ENCODE peak calls at places on chromosomes 5 and 9, in ten cellular contexts. One of them, this sample, is unnamed.

GRCh38 chr5:140338918-140339317 is 7.5 kb downstream of the HBEGF start:
- DNase-seq in fibroblast of the aortic adventitia: no peak
- DNase-seq in activated T-helper 1 cell treated with anti-CD3 and anti-CD28 coated beads, Interleukin-2, amount 50 U/mL, for 16 hours: no peak
- DNase-seq in mesendoderm: no peak
- DNase-seq in WTC11: no peak
- DNase-seq in stromal cell of bone marrow: no peak
- DNase-seq in stimulated activated CD8-positive, alpha-beta memory T cell treated with anti-CD3 and anti-CD28 coated beads, Interleukin-4, amount 100 ng/mL, for 24 hours: no peak
- DNase-seq in pulmonary artery endothelial cell: no peak
- DNase-seq in ovary: no peak
- DNase-seq in activated CD4-positive, alpha-beta T cell treated with anti-CD3 and anti-CD28 coated beads for 48 hours: no peak
- DNase-seq in this sample: no peak

GRCh38 chr9:93098236-93098946 is 2.4 kb downstream of the CARD19 start:
- DNase-seq in activated CD4-positive, alpha-beta T cell treated with anti-CD3 and anti-CD28 coated beads for 48 hours: peak; percentile 75
- DNase-seq in pulmonary artery endothelial cell: peak; percentile 94
- DNase-seq in mesendoderm: no peak
- DNase-seq in WTC11: no peak
- DNase-seq in fibroblast of the aortic adventitia: peak; percentile 98
- DNase-seq in stimulated activated CD8-positive, alpha-beta memory T cell treated with anti-CD3 and anti-CD28 coated beads, Interleukin-4, amount 100 ng/mL, for 24 hours: peak; percentile 57
- DNase-seq in stromal cell of bone marrow: peak; percentile 95
- DNase-seq in activated T-helper 1 cell treated with anti-CD3 and anti-CD28 coated beads, Interleukin-2, amount 50 U/mL, for 16 hours: peak; percentile 29
- DNase-seq in ovary: peak; percentile 91
- DNase-seq in this sample: no peak

GRCh38 chr9:127388037-127388855 is 8.7 kb upstream of the SLC2A8 start:
- DNase-seq in ovary: no peak
- DNase-seq in fibroblast of the aortic adventitia: peak; percentile 99
- DNase-seq in mesendoderm: peak; percentile 38
- DNase-seq in pulmonary artery endothelial cell: no peak
- DNase-seq in activated T-helper 1 cell treated with anti-CD3 and anti-CD28 coated beads, Interleukin-2, amount 50 U/mL, for 16 hours: peak; percentile 52
- DNase-seq in WTC11: no peak
- DNase-seq in stimulated activated CD8-positive, alpha-beta memory T cell treated with anti-CD3 and anti-CD28 coated beads, Interleukin-4, amount 100 ng/mL, for 24 hours: peak; percentile 69
- DNase-seq in activated CD4-positive, alpha-beta T cell treated with anti-CD3 and anti-CD28 coated beads for 48 hours: peak; percentile 86
- DNase-seq in stromal cell of bone marrow: peak; percentile 96
- DNase-seq in this sample: no peak

GRCh38 chr9:19720374-19720773 is 68.5 kb downstream of the SLC24A2 start:
- DNase-seq in pulmonary artery endothelial cell: peak; percentile 17
- DNase-seq in mesendoderm: peak; percentile 51
- DNase-seq in WTC11: no peak
- DNase-seq in stromal cell of bone marrow: peak; percentile 15
- DNase-seq in activated CD4-positive, alpha-beta T cell treated with anti-CD3 and anti-CD28 coated beads for 48 hours: no peak
- DNase-seq in stimulated activated CD8-positive, alpha-beta memory T cell treated with anti-CD3 and anti-CD28 coated beads, Interleukin-4, amount 100 ng/mL, for 24 hours: no peak
- DNase-seq in fibroblast of the aortic adventitia: peak; percentile 59
- DNase-seq in ovary: no peak
- DNase-seq in activated T-helper 1 cell treated with anti-CD3 and anti-CD28 coated beads, Interleukin-2, amount 50 U/mL, for 16 hours: no peak
- DNase-seq in this sample: no peak

GRCh38 chr5:19975795-19976194 is 12.2 kb downstream of the CDH18 start:
- DNase-seq in ovary: no peak
- DNase-seq in fibroblast of the aortic adventitia: peak; percentile 22
- DNase-seq in stimulated activated CD8-positive, alpha-beta memory T cell treated with anti-CD3 and anti-CD28 coated beads, Interleukin-4, amount 100 ng/mL, for 24 hours: no peak
- DNase-seq in stromal cell of bone marrow: no peak
- DNase-seq in mesendoderm: no peak
- DNase-seq in activated CD4-positive, alpha-beta T cell treated with anti-CD3 and anti-CD28 coated beads for 48 hours: no peak
- DNase-seq in pulmonary artery endothelial cell: no peak
- DNase-seq in activated T-helper 1 cell treated with anti-CD3 and anti-CD28 coated beads, Interleukin-2, amount 50 U/mL, for 16 hours: no peak
- DNase-seq in WTC11: no peak
- DNase-seq in this sample: no peak

GRCh38 chr9:15205632-15206243 is 101.3 kb downstream of the TTC39B start:
- DNase-seq in pulmonary artery endothelial cell: no peak
- DNase-seq in WTC11: no peak
- DNase-seq in stromal cell of bone marrow: no peak
- DNase-seq in activated CD4-positive, alpha-beta T cell treated with anti-CD3 and anti-CD28 coated beads for 48 hours: no peak
- DNase-seq in mesendoderm: no peak
- DNase-seq in activated T-helper 1 cell treated with anti-CD3 and anti-CD28 coated beads, Interleukin-2, amount 50 U/mL, for 16 hours: no peak
- DNase-seq in fibroblast of the aortic adventitia: no peak
- DNase-seq in stimulated activated CD8-positive, alpha-beta memory T cell treated with anti-CD3 and anti-CD28 coated beads, Interleukin-4, amount 100 ng/mL, for 24 hours: no peak
- DNase-seq in ovary: no peak
- DNase-seq in this sample: no peak

GRCh38 chr5:137613554-137614265 is 114.6 kb upstream of the SPOCK1 start:
- DNase-seq in mesendoderm: no peak
- DNase-seq in stromal cell of bone marrow: no peak
- DNase-seq in activated T-helper 1 cell treated with anti-CD3 and anti-CD28 coated beads, Interleukin-2, amount 50 U/mL, for 16 hours: no peak
- DNase-seq in WTC11: no peak
- DNase-seq in ovary: no peak
- DNase-seq in pulmonary artery endothelial cell: no peak
- DNase-seq in fibroblast of the aortic adventitia: no peak
- DNase-seq in stimulated activated CD8-positive, alpha-beta memory T cell treated with anti-CD3 and anti-CD28 coated beads, Interleukin-4, amount 100 ng/mL, for 24 hours: no peak
- DNase-seq in activated CD4-positive, alpha-beta T cell treated with anti-CD3 and anti-CD28 coated beads for 48 hours: peak; percentile 15
- DNase-seq in this sample: no peak

GRCh38 chr5:78345485-78345884 is 14.9 kb upstream of the SCAMP1 start:
- DNase-seq in activated T-helper 1 cell treated with anti-CD3 and anti-CD28 coated beads, Interleukin-2, amount 50 U/mL, for 16 hours: no peak
- DNase-seq in stromal cell of bone marrow: peak; percentile 44
- DNase-seq in activated CD4-positive, alpha-beta T cell treated with anti-CD3 and anti-CD28 coated beads for 48 hours: no peak
- DNase-seq in ovary: no peak
- DNase-seq in pulmonary artery endothelial cell: no peak
- DNase-seq in stimulated activated CD8-positive, alpha-beta memory T cell treated with anti-CD3 and anti-CD28 coated beads, Interleukin-4, amount 100 ng/mL, for 24 hours: no peak
- DNase-seq in fibroblast of the aortic adventitia: peak; percentile 45
- DNase-seq in WTC11: no peak
- DNase-seq in mesendoderm: no peak
- DNase-seq in this sample: no peak

GRCh38 chr5:94908889-94909480 is 290.5 kb downstream of the SLF1 start:
- DNase-seq in mesendoderm: peak; percentile 41
- DNase-seq in activated T-helper 1 cell treated with anti-CD3 and anti-CD28 coated beads, Interleukin-2, amount 50 U/mL, for 16 hours: no peak
- DNase-seq in stromal cell of bone marrow: no peak
- DNase-seq in stimulated activated CD8-positive, alpha-beta memory T cell treated with anti-CD3 and anti-CD28 coated beads, Interleukin-4, amount 100 ng/mL, for 24 hours: no peak
- DNase-seq in activated CD4-positive, alpha-beta T cell treated with anti-CD3 and anti-CD28 coated beads for 48 hours: no peak
- DNase-seq in WTC11: no peak
- DNase-seq in pulmonary artery endothelial cell: no peak
- DNase-seq in fibroblast of the aortic adventitia: peak; percentile 64
- DNase-seq in ovary: no peak
- DNase-seq in this sample: no peak

GRCh38 chr5:93058309-93058708 is 522.7 kb downstream of the NR2F1-AS1 start:
- DNase-seq in mesendoderm: no peak
- DNase-seq in activated CD4-positive, alpha-beta T cell treated with anti-CD3 and anti-CD28 coated beads for 48 hours: no peak
- DNase-seq in stimulated activated CD8-positive, alpha-beta memory T cell treated with anti-CD3 and anti-CD28 coated beads, Interleukin-4, amount 100 ng/mL, for 24 hours: no peak
- DNase-seq in fibroblast of the aortic adventitia: peak; percentile 70
- DNase-seq in pulmonary artery endothelial cell: no peak
- DNase-seq in ovary: no peak
- DNase-seq in activated T-helper 1 cell treated with anti-CD3 and anti-CD28 coated beads, Interleukin-2, amount 50 U/mL, for 16 hours: no peak
- DNase-seq in stromal cell of bone marrow: peak; percentile 62
- DNase-seq in WTC11: no peak
- DNase-seq in this sample: no peak

GRCh38 chr9:136403538-136403914 is 3.6 kb upstream of the SNAPC4 start:
- DNase-seq in pulmonary artery endothelial cell: no peak
- DNase-seq in ovary: no peak
- DNase-seq in stromal cell of bone marrow: no peak
- DNase-seq in mesendoderm: no peak
- DNase-seq in activated T-helper 1 cell treated with anti-CD3 and anti-CD28 coated beads, Interleukin-2, amount 50 U/mL, for 16 hours: peak; percentile 35
- DNase-seq in stimulated activated CD8-positive, alpha-beta memory T cell treated with anti-CD3 and anti-CD28 coated beads, Interleukin-4, amount 100 ng/mL, for 24 hours: peak; percentile 64
- DNase-seq in WTC11: no peak
- DNase-seq in activated CD4-positive, alpha-beta T cell treated with anti-CD3 and anti-CD28 coated beads for 48 hours: peak; percentile 82
- DNase-seq in fibroblast of the aortic adventitia: no peak
- DNase-seq in this sample: no peak

GRCh38 chr5:181133610-181134231 is 2.8 kb upstream of the OR2V1 start:
- DNase-seq in pulmonary artery endothelial cell: no peak
- DNase-seq in fibroblast of the aortic adventitia: peak; percentile 62
- DNase-seq in stromal cell of bone marrow: peak; percentile 44
- DNase-seq in mesendoderm: no peak
- DNase-seq in ovary: no peak
- DNase-seq in WTC11: no peak
- DNase-seq in stimulated activated CD8-positive, alpha-beta memory T cell treated with anti-CD3 and anti-CD28 coated beads, Interleukin-4, amount 100 ng/mL, for 24 hours: no peak
- DNase-seq in activated CD4-positive, alpha-beta T cell treated with anti-CD3 and anti-CD28 coated beads for 48 hours: no peak
- DNase-seq in activated T-helper 1 cell treated with anti-CD3 and anti-CD28 coated beads, Interleukin-2, amount 50 U/mL, for 16 hours: no peak
- DNase-seq in this sample: no peak

GRCh38 chr5:168858371-168858770 is 279.2 kb upstream of the PANK3 start:
- DNase-seq in pulmonary artery endothelial cell: no peak
- DNase-seq in stromal cell of bone marrow: no peak
- DNase-seq in mesendoderm: no peak
- DNase-seq in fibroblast of the aortic adventitia: no peak
- DNase-seq in WTC11: no peak
- DNase-seq in ovary: no peak
- DNase-seq in activated CD4-positive, alpha-beta T cell treated with anti-CD3 and anti-CD28 coated beads for 48 hours: no peak
- DNase-seq in stimulated activated CD8-positive, alpha-beta memory T cell treated with anti-CD3 and anti-CD28 coated beads, Interleukin-4, amount 100 ng/mL, for 24 hours: no peak
- DNase-seq in activated T-helper 1 cell treated with anti-CD3 and anti-CD28 coated beads, Interleukin-2, amount 50 U/mL, for 16 hours: no peak
- DNase-seq in this sample: no peak